ENCODE peak calls at places on chromosomes 1 and 21, in nine cellular contexts. M, I, Y, G, B, J, Q, A and N are unnamed samples.

GRCh38 chr1:92485374-92486250 is 1.1 kb downstream of the GFI1 start:
- DNase-seq in Q (peak), J (no peak), Y (peak), M (peak), B (peak), I (peak), G (no peak), A (peak), N (no peak)

GRCh38 chr21:45995686-45996179 is 14.2 kb downstream of the COL6A1 start:
- DNase-seq in B (peak), G (no peak), Y (peak), J (no peak), Q (no peak), I (no peak), M (no peak), A (peak), N (no peak)

GRCh38 chr1:27804791-27805190 is 25.8 kb upstream of the PPP1R8 start:
- DNase-seq in M (no peak), Q (no peak), I (no peak), B (no peak), J (no peak), G (no peak), A (no peak), Y (no peak), N (no peak)

GRCh38 chr1:89512996-89513395 is 11.6 kb upstream of the LRRC8B start:
- DNase-seq in A (no peak), I (no peak), M (no peak), Q (no peak), G (no peak), Y (no peak), B (no peak), J (no peak), N (no peak)

GRCh38 chr1:9027307-9027706 is 1.1 kb upstream of the SLC2A7 start:
- DNase-seq in M (no peak), I (no peak), A (no peak), Y (no peak), G (no peak), B (no peak), Q (no peak), J (no peak), N (no peak)

GRCh38 chr1:152502496-152503180 is 8.0 kb upstream of the LCE5A start:
- DNase-seq in Q (no peak), I (no peak), G (no peak), J (no peak), A (peak), Y (no peak), B (no peak), M (no peak), N (no peak)

GRCh38 chr1:200279810-200280411 is 129.9 kb downstream of the ZNF281 start:
- DNase-seq in Q (no peak), I (peak), A (peak), G (peak), Y (peak), B (peak), J (peak), M (no peak), N (no peak)

GRCh38 chr1:6544831-6545230 is 9.5 kb downstream of the NOL9 start:
- DNase-seq in A (no peak), G (no peak), M (no peak), B (peak), Q (no peak), Y (no peak), I (no peak), J (no peak), N (no peak)

GRCh38 chr1:23010734-23011449 is 4.8 kb downstream of the TEX46 start:
- DNase-seq in Q (no peak), Y (no peak), M (no peak), G (peak), I (no peak), A (peak), J (no peak), B (no peak), N (no peak)

GRCh38 chr1:74753104-74753503 is 20.2 kb downstream of the TYW3 start:
- DNase-seq in Y (no peak), A (no peak), Q (no peak), J (no peak), G (peak), B (no peak), M (no peak), I (no peak), N (no peak)

GRCh38 chr1:34178072-34178471 is 1.4 kb downstream of the C1orf94 start:
- DNase-seq in G (no peak), M (no peak), Q (no peak), A (no peak), Y (no peak), I (no peak), B (no peak), J (no peak), N (no peak)

GRCh38 chr1:241849345-241849695 is 1.3 kb downstream of the EXO1 start:
- DNase-seq in Q (no peak), Y (no peak), J (no peak), A (no peak), I (no peak), G (no peak), M (no peak), B (no peak), N (no peak)

GRCh38 chr1:171590022-171590421 is 32.0 kb upstream of the MYOCOS start:
- DNase-seq in A (no peak), I (no peak), J (no peak), Y (no peak), Q (no peak), M (no peak), G (no peak), B (no peak), N (no peak)

GRCh38 chr1:156643266-156644092 is 1.6 kb downstream of the BCAN start:
- DNase-seq in J (no peak), B (no peak), I (no peak), G (no peak), Y (peak), Q (no peak), A (no peak), M (peak), N (no peak)

GRCh38 chr1:32334864-32335618 is 992 bp downstream of the MARCKSL1 start:
- DNase-seq in M (peak), G (no peak), I (peak), Q (peak), Y (peak), B (peak), J (peak), A (no peak), N (no peak)

GRCh38 chr1:167789501-167789900 is 67.7 kb downstream of the MPZL1 start:
- DNase-seq in A (peak), B (no peak), I (no peak), M (no peak), J (no peak), G (no peak), Q (no peak), Y (no peak), N (no peak)

GRCh38 chr1:77375990-77376389 is 94.2 kb downstream of the AK5 start:
- DNase-seq in Q (peak), J (no peak), Y (no peak), I (no peak), B (no peak), G (no peak), M (no peak), A (no peak), N (no peak)

GRCh38 chr1:209045326-209046057 is 538.0 kb upstream of the CAMK1G start:
- DNase-seq in I (no peak), Y (no peak), G (no peak), B (no peak), M (no peak), J (no peak), Q (no peak), A (peak), N (no peak)

GRCh38 chr1:35369922-35370671 is 101.6 kb downstream of the ZMYM4 start:
- DNase-seq in A (no peak), I (no peak), Q (peak), Y (no peak), J (peak), G (peak), M (no peak), B (peak), N (no peak)

GRCh38 chr21:33070921-33071877 is 1.3 kb downstream of the OLIG1 start:
- DNase-seq in J (no peak), Y (peak), G (no peak), A (no peak), B (no peak), M (no peak), Q (no peak), I (no peak), N (no peak)

GRCh38 chr21:38441153-38441552 is 57.1 kb downstream of the ERG start:
- DNase-seq in Q (no peak), I (no peak), G (no peak), M (no peak), A (no peak), B (no peak), J (no peak), Y (no peak), N (no peak)

GRCh38 chr1:225877570-225877969 is 4.6 kb downstream of the TMEM63A start:
- DNase-seq in Y (peak), I (no peak), J (peak), B (peak), A (peak), Q (no peak), M (no peak), G (peak), N (no peak)

GRCh38 chr1:107019166-107019565 is 37.3 kb upstream of the PRMT6 start:
- DNase-seq in Y (no peak), A (no peak), G (no peak), I (no peak), Q (no peak), B (no peak), M (no peak), J (no peak), N (no peak)

GRCh38 chr1:59687081-59687480 is 127.7 kb upstream of the HOOK1 start:
- DNase-seq in Y (no peak), B (no peak), G (no peak), I (no peak), A (no peak), Q (peak), J (no peak), M (no peak), N (no peak)

GRCh38 chr1:46086581-46086980 is 45.8 kb downstream of the PIK3R3 start:
- DNase-seq in B (no peak), Y (no peak), G (no peak), A (no peak), M (no peak), J (no peak), I (no peak), Q (no peak), N (no peak)

GRCh38 chr1:44407430-44408180 is 2.5 kb downstream of the RNF220 start:
- DNase-seq in M (no peak), Y (no peak), G (no peak), J (no peak), B (no peak), I (no peak), A (no peak), Q (no peak), N (no peak)

GRCh38 chr1:4118746-4119515 is 218.9 kb upstream of the C1orf174 start:
- DNase-seq in M (no peak), Q (no peak), Y (no peak), I (no peak), J (no peak), B (no peak), G (no peak), A (no peak), N (no peak)

GRCh38 chr1:198655464-198656121 is 16.8 kb downstream of the PTPRC start:
- DNase-seq in M (no peak), Y (no peak), I (no peak), J (no peak), Q (no peak), A (no peak), G (no peak), B (no peak), N (no peak)

GRCh38 chr1:171212607-171213347 is 27.7 kb downstream of the FMO2 start:
- DNase-seq in M (no peak), G (peak), A (no peak), I (no peak), B (no peak), J (no peak), Q (no peak), Y (no peak), N (no peak)

GRCh38 chr1:77687519-77687906 is 5.1 kb upstream of the ZZZ3 start:
- DNase-seq in G (no peak), A (no peak), Q (no peak), M (no peak), B (peak), Y (no peak), J (no peak), I (no peak), N (no peak)

GRCh38 chr1:28326505-28326904 is 2.3 kb upstream of the MED18 start:
- DNase-seq in B (no peak), M (no peak), G (peak), I (no peak), J (no peak), Y (no peak), A (no peak), Q (no peak), N (no peak)

GRCh38 chr1:13749543-13750307 is 49.7 kb downstream of the PRDM2 start:
- DNase-seq in A (peak), M (no peak), J (no peak), Y (peak), I (peak), G (no peak), Q (peak), B (peak), N (no peak)

GRCh38 chr1:155295183-155295941 is 5.9 kb downstream of the PKLR start:
- DNase-seq in Y (no peak), I (no peak), B (no peak), J (no peak), M (no peak), Q (no peak), A (no peak), G (no peak), N (no peak)

GRCh38 chr1:224540535-224540934 is 75.6 kb upstream of the CNIH3 start:
- DNase-seq in G (no peak), J (no peak), Y (no peak), I (no peak), B (no peak), Q (no peak), M (no peak), A (peak), N (peak)